ENCODE peak calls at places on chromosomes 16 and 17, in eight cellular contexts. X is naive thymus-derived CD8-positive, alpha-beta T cell; O is endothelial cell; I is stimulated activated naive CD8-positive, alpha-beta T cell treated with anti-CD3 and anti-CD28 coated beads, Interleukin-15, Interleukin-2, amounts not matched to agents 100 U/mL and 50 U/mL, for 24 hours; Q is T-helper 1 cell; J is T follicular helper cell; P is T47D; N is GM23338. V is an unnamed sample.

GRCh38 chr16:50297301-50298074 is 31.1 kb downstream of the ADCY7 start:
- DNase-seq in X (no peak), O (no peak), I (no peak), Q (no peak), J (no peak), P (no peak), N (no peak), V (no peak)

GRCh38 chr17:21213005-21213404 is 956 bp downstream of the TMEM11 start:
- DNase-seq in X (no peak), O (no peak), I (no peak), Q (no peak), J (no peak), P (no peak), N (no peak), V (no peak)

GRCh38 chr17:17983376-17983775 is 10.7 kb downstream of the DRC3 start:
- DNase-seq in X (no peak), O (no peak), I (no peak), Q (no peak), J (no peak), P (no peak), N (no peak), V (no peak)

GRCh38 chr17:62565817-62566216 is 61.7 kb upstream of the MRC2 start:
- DNase-seq in X (no peak), O (no peak), I (no peak), Q (no peak), J (no peak), P (no peak), N (no peak), V (no peak)

GRCh38 chr17:10512856-10513255 is 5.5 kb downstream of the MYH1 start:
- DNase-seq in X (no peak), O (no peak), I (no peak), Q (no peak), J (no peak), P (no peak), N (no peak), V (no peak)

GRCh38 chr17:51676691-51677487 is 416.5 kb downstream of the UTP18 start:
- DNase-seq in X (no peak), O (no peak), I (no peak), Q (no peak), J (no peak), P (no peak), N (no peak), V (no peak)

GRCh38 chr16:57058291-57058861 is 34.0 kb upstream of the CPNE2 start:
- DNase-seq in X (no peak), O (no peak), I (no peak), Q (no peak), J (no peak), P (no peak), N (no peak), V (no peak)

GRCh38 chr17:43721537-43722268 is 36.9 kb downstream of the SOST start:
- DNase-seq in X (no peak), O (no peak), I (no peak), Q (no peak), J (no peak), P (no peak), N (no peak), V (no peak)

GRCh38 chr16:66605177-66605999 is 884 bp downstream of the CMTM3 start:
- DNase-seq in X (no peak), O (peak; percentile 59), I (peak; percentile 49), Q (peak; percentile 27), J (no peak), P (no peak), N (peak; percentile 73), V (no peak)

GRCh38 chr17:75525806-75526554 is 483 bp downstream of the LLGL2 start:
- DNase-seq in X (no peak), O (no peak), I (no peak), Q (no peak), J (no peak), P (peak; percentile 51), N (peak; percentile 67), V (no peak)

GRCh38 chr17:11813278-11813677 is 184.0 kb downstream of the ZNF18 start:
- DNase-seq in X (no peak), O (no peak), I (no peak), Q (no peak), J (no peak), P (no peak), N (no peak), V (no peak)

GRCh38 chr17:5822281-5823060 is 238.2 kb upstream of the NLRP1 start:
- DNase-seq in X (no peak), O (no peak), I (no peak), Q (no peak), J (no peak), P (no peak), N (no peak), V (no peak)

GRCh38 chr17:81419333-81419885 is 24.2 kb downstream of the BAHCC1 start:
- DNase-seq in X (no peak), O (no peak), I (no peak), Q (no peak), J (no peak), P (no peak), N (no peak), V (no peak)

GRCh38 chr16:85479972-85480726 is 133.0 kb upstream of the GSE1 start:
- DNase-seq in X (no peak), O (no peak), I (peak; percentile 27), Q (no peak), J (no peak), P (no peak), N (peak; percentile 69), V (no peak)

GRCh38 chr16:72198021-72198420 is 26.1 kb upstream of the PMFBP1 start:
- DNase-seq in X (no peak), O (no peak), I (no peak), Q (no peak), J (no peak), P (no peak), N (no peak), V (peak; percentile 47)

GRCh38 chr16:72244853-72245252 is 72.9 kb upstream of the PMFBP1 start:
- DNase-seq in X (no peak), O (no peak), I (no peak), Q (no peak), J (no peak), P (no peak), N (peak; percentile 22), V (no peak)

GRCh38 chr17:44988256-44988942 is 20.3 kb upstream of the C1QL1 start:
- DNase-seq in X (no peak), O (no peak), I (no peak), Q (no peak), J (no peak), P (no peak), N (peak; percentile 62), V (no peak)

GRCh38 chr17:8520981-8521380 is 85.3 kb downstream of the NDEL1 start:
- DNase-seq in X (no peak), O (no peak), I (no peak), Q (no peak), J (no peak), P (no peak), N (no peak), V (no peak)

GRCh38 chr16:82192665-82193064 is 22.6 kb upstream of the MPHOSPH6 start:
- DNase-seq in X (no peak), O (no peak), I (peak; percentile 33), Q (no peak), J (no peak), P (no peak), N (no peak), V (no peak)

GRCh38 chr17:49557204-49558024 is 18.3 kb upstream of the NXPH3 start:
- DNase-seq in X (no peak), O (peak; percentile 61), I (no peak), Q (no peak), J (no peak), P (no peak), N (peak; percentile 92), V (no peak)

GRCh38 chr16:61792194-61792904 is 243.9 kb downstream of the CDH8 start:
- DNase-seq in X (no peak), O (no peak), I (no peak), Q (no peak), J (no peak), P (no peak), N (no peak), V (no peak)

GRCh38 chr16:15052747-15053476 is 3.0 kb downstream of the NTAN1 start:
- DNase-seq in X (no peak), O (no peak), I (no peak), Q (no peak), J (no peak), P (no peak), N (no peak), V (no peak)

GRCh38 chr17:2235792-2236365 is 67.7 kb downstream of the SMG6 start:
- DNase-seq in X (no peak), O (no peak), I (no peak), Q (no peak), J (no peak), P (no peak), N (no peak), V (no peak)

GRCh38 chr16:19607610-19608280 is 52.2 kb downstream of the VPS35L start:
- DNase-seq in X (no peak), O (no peak), I (no peak), Q (no peak), J (no peak), P (no peak), N (no peak), V (no peak)

GRCh38 chr17:11589706-11590105 is 8.6 kb upstream of the DNAH9 start:
- DNase-seq in X (no peak), O (no peak), I (no peak), Q (no peak), J (no peak), P (no peak), N (no peak), V (no peak)

GRCh38 chr17:48194097-48194550 is 86.6 kb downstream of the SNX11 start:
- DNase-seq in X (peak; percentile 10), O (no peak), I (no peak), Q (no peak), J (no peak), P (no peak), N (no peak), V (no peak)

GRCh38 chr17:39867891-39868553 is at the start of gene ZPBP2:
- DNase-seq in X (peak; percentile 49), O (no peak), I (peak; percentile 57), Q (peak; percentile 53), J (peak; percentile 28), P (no peak), N (peak; percentile 58), V (no peak)

GRCh38 chr17:3511841-3512511 is 36.2 kb downstream of the ASPA start:
- DNase-seq in X (no peak), O (no peak), I (no peak), Q (no peak), J (no peak), P (no peak), N (no peak), V (no peak)

V was measured in amygdala.